ENCODE peak calls at places on chromosomes 13 and 19, in eight cellular contexts. One of them, this sample, is unnamed.

GRCh38 chr19:13100871-13101589 is 1.6 kb downstream of the LYL1 start:
- DNase-seq in lower lobe of right lung: no peak
- DNase-seq in body of pancreas: no peak
- DNase-seq in GM12878: no peak
- DNase-seq in psoas muscle: no peak
- DNase-seq in IMR-90: no peak
- DNase-seq in heart right ventricle: no peak
- DNase-seq in tibial artery: no peak
- DNase-seq in this sample: no peak

GRCh38 chr13:29605860-29606526 is 10.5 kb upstream of the SLC7A1 start:
- DNase-seq in psoas muscle: no peak
- DNase-seq in IMR-90: no peak
- DNase-seq in GM12878: no peak
- DNase-seq in body of pancreas: no peak
- DNase-seq in lower lobe of right lung: no peak
- DNase-seq in tibial artery: no peak
- DNase-seq in heart right ventricle: peak; percentile 60
- DNase-seq in this sample: no peak

GRCh38 chr19:33801411-33801810 is 4.7 kb downstream of the KCTD15 start:
- DNase-seq in psoas muscle: no peak
- DNase-seq in lower lobe of right lung: no peak
- DNase-seq in heart right ventricle: no peak
- DNase-seq in body of pancreas: no peak
- DNase-seq in tibial artery: no peak
- DNase-seq in GM12878: no peak
- DNase-seq in IMR-90: no peak
- DNase-seq in this sample: no peak

GRCh38 chr13:75452564-75452963 is 29.4 kb downstream of the TBC1D4 start:
- DNase-seq in tibial artery: no peak
- DNase-seq in lower lobe of right lung: no peak
- DNase-seq in heart right ventricle: no peak
- DNase-seq in body of pancreas: no peak
- DNase-seq in psoas muscle: no peak
- DNase-seq in IMR-90: no peak
- DNase-seq in GM12878: no peak
- DNase-seq in this sample: no peak

GRCh38 chr13:27280841-27281240 is 10.2 kb downstream of the RASL11A start:
- DNase-seq in GM12878: no peak
- DNase-seq in heart right ventricle: no peak
- DNase-seq in IMR-90: no peak
- DNase-seq in psoas muscle: no peak
- DNase-seq in body of pancreas: no peak
- DNase-seq in lower lobe of right lung: no peak
- DNase-seq in tibial artery: no peak
- DNase-seq in this sample: no peak

GRCh38 chr13:114296448-114296847 is 15.0 kb downstream of the UPF3A start:
- DNase-seq in IMR-90: no peak
- DNase-seq in lower lobe of right lung: no peak
- DNase-seq in tibial artery: no peak
- DNase-seq in GM12878: no peak
- DNase-seq in heart right ventricle: no peak
- DNase-seq in body of pancreas: no peak
- DNase-seq in psoas muscle: no peak
- DNase-seq in this sample: no peak

GRCh38 chr19:13537454-13537853 is 31.2 kb upstream of the CACNA1A start:
- DNase-seq in IMR-90: no peak
- DNase-seq in heart right ventricle: no peak
- DNase-seq in body of pancreas: no peak
- DNase-seq in GM12878: no peak
- DNase-seq in tibial artery: no peak
- DNase-seq in psoas muscle: no peak
- DNase-seq in lower lobe of right lung: no peak
- DNase-seq in this sample: no peak

GRCh38 chr19:1494115-1494815 is 3.3 kb downstream of the REEP6 start:
- DNase-seq in lower lobe of right lung: no peak
- DNase-seq in psoas muscle: no peak
- DNase-seq in GM12878: no peak
- DNase-seq in body of pancreas: no peak
- DNase-seq in tibial artery: no peak
- DNase-seq in IMR-90: no peak
- DNase-seq in heart right ventricle: no peak
- DNase-seq in this sample: no peak

GRCh38 chr19:13398182-13398581 is 108.1 kb downstream of the CACNA1A start:
- DNase-seq in tibial artery: no peak
- DNase-seq in IMR-90: no peak
- DNase-seq in GM12878: no peak
- DNase-seq in heart right ventricle: no peak
- DNase-seq in psoas muscle: no peak
- DNase-seq in body of pancreas: no peak
- DNase-seq in lower lobe of right lung: no peak
- DNase-seq in this sample: no peak

GRCh38 chr13:35700661-35701060 is 224.2 kb upstream of the MAB21L1 start:
- DNase-seq in body of pancreas: no peak
- DNase-seq in psoas muscle: no peak
- DNase-seq in heart right ventricle: no peak
- DNase-seq in lower lobe of right lung: no peak
- DNase-seq in IMR-90: peak; percentile 72
- DNase-seq in tibial artery: no peak
- DNase-seq in GM12878: no peak
- DNase-seq in this sample: no peak

GRCh38 chr13:98273067-98273823 is 96.2 kb upstream of the RNF113B start:
- DNase-seq in lower lobe of right lung: no peak
- DNase-seq in tibial artery: no peak
- DNase-seq in IMR-90: no peak
- DNase-seq in heart right ventricle: no peak
- DNase-seq in body of pancreas: no peak
- DNase-seq in psoas muscle: no peak
- DNase-seq in GM12878: no peak
- DNase-seq in this sample: no peak

GRCh38 chr19:940591-941291 is 14.9 kb downstream of the ARID3A start:
- DNase-seq in tibial artery: peak; percentile 80
- DNase-seq in GM12878: no peak
- DNase-seq in IMR-90: peak; percentile 57
- DNase-seq in body of pancreas: peak; percentile 81
- DNase-seq in heart right ventricle: no peak
- DNase-seq in psoas muscle: peak; percentile 75
- DNase-seq in lower lobe of right lung: peak; percentile 89
- DNase-seq in this sample: peak; percentile 95

GRCh38 chr13:45718063-45718462 is 15.9 kb downstream of the CBY2 start:
- DNase-seq in psoas muscle: no peak
- DNase-seq in IMR-90: peak; percentile 14
- DNase-seq in heart right ventricle: no peak
- DNase-seq in tibial artery: no peak
- DNase-seq in lower lobe of right lung: no peak
- DNase-seq in body of pancreas: no peak
- DNase-seq in GM12878: no peak
- DNase-seq in this sample: no peak

GRCh38 chr13:26806891-26807290 is 46.3 kb upstream of the GPR12 start:
- DNase-seq in body of pancreas: no peak
- DNase-seq in GM12878: no peak
- DNase-seq in lower lobe of right lung: no peak
- DNase-seq in IMR-90: no peak
- DNase-seq in psoas muscle: no peak
- DNase-seq in tibial artery: no peak
- DNase-seq in heart right ventricle: no peak
- DNase-seq in this sample: no peak

GRCh38 chr19:50020481-50020880 is 4.7 kb downstream of the VRK3 start:
- DNase-seq in GM12878: no peak
- DNase-seq in tibial artery: no peak
- DNase-seq in lower lobe of right lung: no peak
- DNase-seq in IMR-90: no peak
- DNase-seq in heart right ventricle: no peak
- DNase-seq in psoas muscle: no peak
- DNase-seq in body of pancreas: no peak
- DNase-seq in this sample: no peak

GRCh38 chr19:1131718-1132552 is 28.1 kb downstream of the GPX4 start:
- DNase-seq in psoas muscle: peak; percentile 89
- DNase-seq in heart right ventricle: peak; percentile 88
- DNase-seq in tibial artery: peak; percentile 92
- DNase-seq in GM12878: peak; percentile 21
- DNase-seq in IMR-90: peak; percentile 88
- DNase-seq in lower lobe of right lung: peak; percentile 95
- DNase-seq in body of pancreas: peak; percentile 51
- DNase-seq in this sample: peak; percentile 96

GRCh38 chr13:44241638-44242037 is 132.0 kb upstream of the SERP2 start:
- DNase-seq in IMR-90: no peak
- DNase-seq in GM12878: no peak
- DNase-seq in heart right ventricle: no peak
- DNase-seq in psoas muscle: no peak
- DNase-seq in body of pancreas: no peak
- DNase-seq in lower lobe of right lung: no peak
- DNase-seq in tibial artery: no peak
- DNase-seq in this sample: no peak

GRCh38 chr13:44240611-44241010 is 133.0 kb upstream of the SERP2 start:
- DNase-seq in psoas muscle: no peak
- DNase-seq in IMR-90: no peak
- DNase-seq in heart right ventricle: no peak
- DNase-seq in lower lobe of right lung: no peak
- DNase-seq in GM12878: no peak
- DNase-seq in body of pancreas: no peak
- DNase-seq in tibial artery: no peak
- DNase-seq in this sample: no peak

GRCh38 chr13:44244288-44244687 is 129.3 kb upstream of the SERP2 start:
- DNase-seq in lower lobe of right lung: no peak
- DNase-seq in GM12878: no peak
- DNase-seq in IMR-90: peak; percentile 81
- DNase-seq in psoas muscle: no peak
- DNase-seq in tibial artery: no peak
- DNase-seq in body of pancreas: no peak
- DNase-seq in heart right ventricle: no peak
- DNase-seq in this sample: no peak

GRCh38 chr13:44238011-44238421 is 135.6 kb upstream of the SERP2 start:
- DNase-seq in body of pancreas: no peak
- DNase-seq in tibial artery: no peak
- DNase-seq in heart right ventricle: no peak
- DNase-seq in lower lobe of right lung: no peak
- DNase-seq in GM12878: no peak
- DNase-seq in psoas muscle: no peak
- DNase-seq in IMR-90: peak; percentile 79
- DNase-seq in this sample: no peak

DNA sequence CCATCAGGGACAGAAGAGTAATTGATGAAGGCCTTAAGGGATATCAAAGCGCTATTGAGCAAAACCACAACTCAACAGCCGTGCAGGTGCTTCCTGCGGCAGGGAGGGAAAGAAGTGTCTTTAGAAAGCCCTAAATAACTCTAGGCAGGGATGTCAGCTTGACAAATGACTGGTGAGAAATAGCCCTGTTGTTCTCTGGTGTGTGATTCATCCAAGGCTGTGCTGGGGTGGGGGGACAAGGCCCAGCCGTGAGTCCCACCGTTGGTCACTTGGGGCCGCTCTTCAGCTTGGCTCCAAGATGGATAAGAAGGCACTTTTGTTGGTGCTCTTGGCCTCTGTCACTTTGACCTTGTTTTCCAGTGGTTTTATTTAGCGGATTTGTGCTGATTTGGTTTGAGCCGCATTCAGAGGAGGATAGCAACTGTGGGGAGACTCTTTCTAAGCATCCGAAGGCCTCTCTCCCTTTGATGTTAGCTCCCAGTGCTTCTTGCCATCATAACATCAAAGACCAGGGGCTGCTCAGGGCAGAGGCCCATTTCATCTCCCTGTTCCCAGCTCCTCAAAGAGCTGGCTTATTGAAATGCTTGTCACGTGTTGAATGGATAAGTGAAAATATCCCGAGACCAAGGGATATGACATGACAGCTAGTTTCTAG is 130.3 kb upstream of the SERP2 start:
- DNase-seq in psoas muscle: peak; percentile 43
- DNase-seq in IMR-90: peak; percentile 74
- DNase-seq in GM12878: no peak
- DNase-seq in heart right ventricle: peak; percentile 57
- DNase-seq in tibial artery: no peak
- DNase-seq in lower lobe of right lung: peak; percentile 58
- DNase-seq in body of pancreas: no peak
- DNase-seq in this sample: no peak
- H3K4me1 ChIP-seq in psoas muscle: no peaks in the 10 kb centered on the region
- H3K4me1 ChIP-seq in IMR-90: peaks cover 2% of the 10 kb centered on the region
- H3K4me1 ChIP-seq in GM12878: peaks cover 5% of the 10 kb centered on the region
- H3K4me1 ChIP-seq in heart right ventricle: peaks cover 4% of the 10 kb centered on the region
- H3K4me1 ChIP-seq in tibial artery: no peaks in the 10 kb centered on the region
- H3K4me1 ChIP-seq in lower lobe of right lung: no peaks in the 10 kb centered on the region
- H3K4me1 ChIP-seq in body of pancreas: peaks cover 3% of the 10 kb centered on the region
- H3K4me1 ChIP-seq in this sample: peaks cover 3% of the 10 kb centered on the region

DNA sequence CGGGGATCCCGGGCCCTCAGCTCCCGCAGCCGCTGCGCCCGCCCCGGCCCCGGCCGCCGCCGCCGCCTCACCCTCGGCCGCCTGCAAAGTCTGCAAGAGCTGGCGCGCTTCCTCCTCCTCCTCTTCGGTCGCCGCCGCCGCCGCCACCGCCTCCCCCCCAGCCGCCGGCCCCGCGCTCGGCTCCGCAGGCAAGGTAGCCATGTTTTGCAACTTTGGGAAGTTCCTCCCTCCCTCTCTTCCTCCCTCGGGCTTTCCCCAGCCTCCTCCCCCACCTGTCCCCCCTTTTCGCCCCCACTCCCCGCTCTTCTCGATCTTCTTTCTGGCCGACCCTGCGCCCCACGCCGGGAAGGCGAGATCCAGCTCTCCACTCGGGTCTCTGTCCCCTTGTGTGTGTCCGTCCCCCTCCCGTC is 403 bp downstream of the SIX5 start:
- DNase-seq in lower lobe of right lung: peak; percentile 59
- DNase-seq in body of pancreas: peak; percentile 64
- DNase-seq in tibial artery: no peak
- DNase-seq in GM12878: no peak
- DNase-seq in heart right ventricle: no peak
- DNase-seq in psoas muscle: no peak
- DNase-seq in IMR-90: peak; percentile 41
- DNase-seq in this sample: peak; percentile 93
- H3K4me1 ChIP-seq in lower lobe of right lung: peaks cover 43% of the 10 kb centered on the region
- H3K4me1 ChIP-seq in body of pancreas: peaks cover 75% of the 10 kb centered on the region
- H3K4me1 ChIP-seq in tibial artery: peaks cover 43% of the 10 kb centered on the region
- H3K4me1 ChIP-seq in GM12878: peaks cover 4% of the 10 kb centered on the region
- H3K4me1 ChIP-seq in heart right ventricle: peaks cover 39% of the 10 kb centered on the region
- H3K4me1 ChIP-seq in psoas muscle: peaks cover 41% of the 10 kb centered on the region
- H3K4me1 ChIP-seq in IMR-90: peaks cover 22% of the 10 kb centered on the region
- H3K4me1 ChIP-seq in this sample: peaks cover 42% of the 10 kb centered on the region

GRCh38 chr13:21342699-21343442 is 116.2 kb downstream of the ZDHHC20 start:
- DNase-seq in tibial artery: no peak
- DNase-seq in body of pancreas: no peak
- DNase-seq in IMR-90: no peak
- DNase-seq in lower lobe of right lung: no peak
- DNase-seq in psoas muscle: no peak
- DNase-seq in heart right ventricle: no peak
- DNase-seq in GM12878: no peak
- DNase-seq in this sample: no peak
- H3K4me1 ChIP-seq in tibial artery: no peaks in the 10 kb centered on the region
- H3K4me1 ChIP-seq in body of pancreas: no peaks in the 10 kb centered on the region
- H3K4me1 ChIP-seq in IMR-90: no peaks in the 10 kb centered on the region
- H3K4me1 ChIP-seq in lower lobe of right lung: no peaks in the 10 kb centered on the region
- H3K4me1 ChIP-seq in psoas muscle: no peaks in the 10 kb centered on the region
- H3K4me1 ChIP-seq in heart right ventricle: no peaks in the 10 kb centered on the region
- H3K4me1 ChIP-seq in GM12878: peaks cover 17% of the 10 kb centered on the region
- H3K4me1 ChIP-seq in this sample: peaks cover 5% of the 10 kb centered on the region

DNA sequence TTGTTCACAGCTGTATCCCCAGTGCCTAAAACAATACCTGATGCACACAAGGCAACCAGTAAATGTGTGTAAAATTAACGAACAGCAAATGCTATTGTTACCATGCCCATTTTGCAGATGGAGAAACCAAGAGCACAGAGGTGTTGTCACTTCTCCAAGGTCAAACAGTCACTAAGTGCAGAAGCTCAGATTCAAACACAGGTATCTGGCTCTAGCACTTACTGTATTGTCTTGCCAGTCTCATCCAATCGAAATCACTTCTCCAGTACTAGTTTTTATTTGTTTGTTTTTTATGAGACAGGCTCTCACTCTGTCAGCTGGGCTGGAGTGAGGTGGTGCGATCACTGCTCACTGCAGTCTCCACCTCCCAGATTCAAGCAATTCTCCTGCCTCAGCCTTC is 13.7 kb downstream of the PLD3 start:
- DNase-seq in psoas muscle: no peak
- DNase-seq in tibial artery: no peak
- DNase-seq in lower lobe of right lung: no peak
- DNase-seq in heart right ventricle: no peak
- DNase-seq in body of pancreas: no peak
- DNase-seq in IMR-90: no peak
- DNase-seq in GM12878: no peak
- DNase-seq in this sample: no peak
- H3K4me1 ChIP-seq in psoas muscle: no peaks in the 10 kb centered on the region
- H3K4me1 ChIP-seq in tibial artery: peaks cover 8% of the 10 kb centered on the region
- H3K4me1 ChIP-seq in lower lobe of right lung: peaks cover 65% of the 10 kb centered on the region
- H3K4me1 ChIP-seq in heart right ventricle: no peaks in the 10 kb centered on the region
- H3K4me1 ChIP-seq in body of pancreas: no peaks in the 10 kb centered on the region
- H3K4me1 ChIP-seq in IMR-90: peaks cover 15% of the 10 kb centered on the region
- H3K4me1 ChIP-seq in GM12878: peaks cover 21% of the 10 kb centered on the region
- H3K4me1 ChIP-seq in this sample: peaks cover 59% of the 10 kb centered on the region